ENCODE peak calls at places on chromosomes 7 and 10, in seven cellular contexts. A is right lobe of liver, Z is amygdala, F is nephron progenitor cell, B is cardiac muscle cell, S is neural crest cell, T is NCI-H460. G is an unnamed sample.

GRCh38 chr7:29139796-29140195 is 6.5 kb downstream of the CPVL start:
- DNase-seq in Z (no peak), T (no peak), S (no peak), A (no peak), B (no peak), F (no peak), G (no peak)

GRCh38 chr7:31811650-31812461 is 124.8 kb downstream of the PPP1R17 start:
- DNase-seq in Z (no peak), A (no peak), T (no peak), F (peak; percentile 8), S (no peak), B (no peak), G (no peak)

GRCh38 chr10:123494409-123494808 is 171.7 kb upstream of the GPR26 start:
- DNase-seq in B (no peak), T (no peak), Z (no peak), F (no peak), S (no peak), A (no peak), G (no peak)

GRCh38 chr7:78435355-78435754 is 636.8 kb downstream of the PHTF2 start:
- DNase-seq in B (no peak), F (no peak), Z (no peak), S (no peak), A (no peak), T (no peak), G (no peak)

GRCh38 chr10:120948889-120949382 is 97.8 kb downstream of the WDR11 start:
- DNase-seq in T (no peak), F (peak; percentile 87), S (peak; percentile 79), Z (peak; percentile 24), B (peak; percentile 85), A (peak; percentile 72), G (peak; percentile 9)

GRCh38 chr10:97584060-97584797 is at the start of gene HOGA1:
- DNase-seq in F (peak; percentile 20), B (peak; percentile 61), T (peak; percentile 84), Z (peak; percentile 56), A (peak; percentile 93), S (no peak), G (no peak)

GRCh38 chr10:80535671-80536360 is 1.9 kb upstream of the SH2D4B start:
- DNase-seq in B (no peak), T (peak; percentile 78), S (no peak), A (peak; percentile 92), Z (no peak), F (no peak), G (peak; percentile 56)

GRCh38 chr10:58488921-58489320 is 23.8 kb upstream of the BICC1 start:
- DNase-seq in Z (no peak), S (no peak), B (no peak), T (no peak), A (no peak), F (no peak), G (no peak)

GRCh38 chr10:34528320-34528719 is 286.8 kb downstream of the PARD3 start:
- DNase-seq in S (no peak), F (no peak), A (no peak), B (no peak), T (peak; percentile 85), Z (no peak), G (no peak)

GRCh38 chr10:26486985-26487850 is 49.1 kb downstream of the APBB1IP start:
- DNase-seq in B (no peak), Z (no peak), S (no peak), T (peak; percentile 60), A (no peak), F (no peak), G (peak; percentile 63)

GRCh38 chr10:12594448-12594944 is 245.1 kb downstream of the CAMK1D start:
- DNase-seq in A (no peak), T (no peak), Z (no peak), S (no peak), B (no peak), F (no peak), G (peak; percentile 9)

GRCh38 chr7:136523581-136523980 is 344.9 kb upstream of the CHRM2 start:
- DNase-seq in T (no peak), Z (no peak), S (no peak), F (no peak), A (no peak), B (no peak), G (no peak)

GRCh38 chr7:37921876-37922275 is 1.4 kb downstream of the EPDR1 start:
- DNase-seq in Z (no peak), T (no peak), F (no peak), S (no peak), B (no peak), A (no peak), G (no peak)

GRCh38 chr10:128641998-128642397 is 515.8 kb upstream of the MKI67 start:
- DNase-seq in B (no peak), Z (no peak), S (no peak), F (no peak), A (no peak), T (no peak), G (no peak)

GRCh38 chr10:86957471-86958108 is at the start of gene MMRN2:
- DNase-seq in T (no peak), B (no peak), Z (no peak), S (no peak), F (no peak), A (no peak), G (no peak)

GRCh38 chr10:133458021-133458709 is 4.4 kb downstream of the SCART1 start:
- DNase-seq in T (no peak), Z (no peak), F (no peak), S (no peak), B (no peak), A (no peak), G (no peak)

GRCh38 chr7:44087914-44088838 is 5.8 kb upstream of the POLM start:
- DNase-seq in A (peak; percentile 78), S (no peak), F (no peak), T (no peak), Z (no peak), B (no peak), G (no peak)

GRCh38 chr7:122301858-122302745 is 2.4 kb downstream of the FEZF1 start:
- DNase-seq in T (no peak), B (no peak), Z (no peak), S (no peak), A (no peak), F (peak; percentile 31), G (no peak)

GRCh38 chr10:132592790-132593788 is 55.5 kb downstream of the INPP5A start:
- DNase-seq in F (no peak), B (no peak), S (no peak), Z (no peak), T (no peak), A (peak; percentile 23), G (no peak)

GRCh38 chr10:74328388-74328787 is 177.4 kb downstream of the ADK start:
- DNase-seq in S (no peak), A (no peak), F (no peak), T (no peak), Z (no peak), B (no peak), G (no peak)

GRCh38 chr10:85641479-85641967 is 725.1 kb downstream of the GRID1 start:
- DNase-seq in Z (no peak), B (no peak), S (no peak), T (no peak), A (no peak), F (no peak), G (no peak)

GRCh38 chr7:75017832-75018231 is 53.3 kb downstream of the CASTOR2 start:
- DNase-seq in T (no peak), S (no peak), Z (no peak), B (no peak), A (no peak), F (no peak), G (no peak)

GRCh38 chr7:81934596-81935301 is 164.9 kb upstream of the HGF start:
- DNase-seq in Z (no peak), F (no peak), B (no peak), S (no peak), A (no peak), T (no peak), G (no peak)

GRCh38 chr7:4159761-4160554 is 522.1 kb upstream of the FOXK1 start:
- DNase-seq in Z (no peak), B (no peak), F (no peak), A (no peak), T (no peak), S (no peak), G (no peak)

GRCh38 chr7:152177696-152178404 is 152.4 kb downstream of the GALNT11 start:
- DNase-seq in A (no peak), Z (no peak), F (no peak), B (no peak), T (no peak), S (no peak), G (no peak)

GRCh38 chr7:156935250-156935649 is 14.3 kb upstream of the NOM1 start:
- DNase-seq in B (no peak), S (no peak), Z (no peak), F (no peak), T (no peak), A (no peak), G (no peak)

GRCh38 chr10:3932597-3933380 is 147.8 kb upstream of the KLF6 start:
- DNase-seq in T (no peak), S (no peak), B (no peak), F (no peak), A (no peak), Z (no peak), G (no peak)

GRCh38 chr7:6248581-6248980 is 23.8 kb downstream of the CYTH3 start:
- DNase-seq in S (no peak), T (no peak), B (no peak), A (no peak), Z (no peak), F (no peak), G (no peak)

GRCh38 chr10:14478639-14479038 is 147.9 kb upstream of the FRMD4A start:
- DNase-seq in T (peak; percentile 30), F (peak; percentile 46), B (peak; percentile 71), S (peak; percentile 28), A (peak; percentile 38), Z (peak; percentile 12), G (no peak)

GRCh38 chr7:114790526-114790925 is 131.4 kb upstream of the MDFIC start:
- DNase-seq in S (no peak), F (no peak), A (no peak), T (no peak), B (no peak), Z (no peak), G (no peak)

GRCh38 chr10:133335238-133336122 is 1.2 kb downstream of the CALY start:
- DNase-seq in A (no peak), F (peak; percentile 78), T (peak; percentile 33), Z (no peak), B (no peak), S (peak; percentile 51), G (peak; percentile 79)

GRCh38 chr7:128164061-128164954 is 76.8 kb upstream of the LEP start:
- DNase-seq in Z (no peak), T (no peak), A (no peak), S (no peak), B (no peak), F (no peak), G (no peak)

GRCh38 chr7:55235115-55235514 is 130.0 kb upstream of the LANCL2 start:
- DNase-seq in T (no peak), B (no peak), Z (no peak), A (no peak), S (no peak), F (no peak), G (no peak)

GRCh38 chr7:147406521-147407115 is 1183.9 kb upstream of the C7orf33 start:
- DNase-seq in Z (no peak), T (no peak), B (no peak), A (no peak), F (no peak), S (no peak), G (no peak)

G was measured in effector memory CD4-positive, alpha-beta T cell.